ENCODE peak calls at places on chromosomes 4 and X, in eight cellular contexts. M, U, C, V, X, G, B and Q are unnamed samples.

GRCh38 chrX:57074458-57074857 is 46.9 kb downstream of the SPIN2B start:
- DNase-seq in M (no peak), U (no peak), C (no peak), V (no peak), X (no peak), G (no peak), B (no peak), Q (no peak)

GRCh38 chr4:81723927-81724587 is 252.3 kb upstream of the RASGEF1B start:
- DNase-seq in M (no peak), U (no peak), C (no peak), V (no peak), X (no peak), G (no peak), B (peak; percentile 48), Q (peak; percentile 17)

GRCh38 chr4:90317785-90318184 is 190.6 kb downstream of the CCSER1 start:
- DNase-seq in M (no peak), U (peak; percentile 88), C (no peak), V (no peak), X (no peak), G (no peak), B (peak; percentile 63), Q (peak; percentile 93)

GRCh38 chr4:159400782-159401712 is 298.2 kb downstream of the RAPGEF2 start:
- DNase-seq in M (no peak), U (no peak), C (peak; percentile 62), V (no peak), X (no peak), G (no peak), B (no peak), Q (peak; percentile 47)

GRCh38 chr4:71141125-71141524 is 147.7 kb downstream of the DCK start:
- DNase-seq in M (no peak), U (no peak), C (no peak), V (no peak), X (no peak), G (no peak), B (no peak), Q (peak; percentile 3)

GRCh38 chr4:165175879-165176278 is 31.5 kb upstream of the KLHL2 start:
- DNase-seq in M (no peak), U (no peak), C (no peak), V (no peak), X (no peak), G (no peak), B (peak; percentile 53), Q (peak; percentile 7)

GRCh38 chrX:140343226-140343873 is 161.5 kb downstream of the SOX3 start:
- DNase-seq in M (no peak), U (peak; percentile 19), C (no peak), V (no peak), X (no peak), G (no peak), B (peak; percentile 69), Q (no peak)

GRCh38 chrX:23803931-23804381 is 21.0 kb downstream of the SAT1 start:
- DNase-seq in M (no peak), U (peak; percentile 61), C (no peak), V (no peak), X (peak; percentile 23), G (no peak), B (peak; percentile 90), Q (peak; percentile 94)

GRCh38 chr4:93132631-93133030 is 695.9 kb upstream of the ATOH1 start:
- DNase-seq in M (no peak), U (no peak), C (no peak), V (no peak), X (no peak), G (no peak), B (no peak), Q (no peak)

GRCh38 chr4:183375156-183375555 is 52.9 kb upstream of the CLDN24 start:
- DNase-seq in M (no peak), U (no peak), C (no peak), V (no peak), X (no peak), G (no peak), B (no peak), Q (no peak)

GRCh38 chr4:53816561-53816960 is 225.3 kb upstream of the LNX1 start:
- DNase-seq in M (no peak), U (no peak), C (no peak), V (no peak), X (no peak), G (no peak), B (no peak), Q (no peak)

GRCh38 chr4:181807771-181808170 is 435.4 kb upstream of the TENM3 start:
- DNase-seq in M (no peak), U (peak; percentile 52), C (no peak), V (no peak), X (no peak), G (no peak), B (no peak), Q (no peak)

GRCh38 chr4:85102606-85103005 is 136.1 kb upstream of the WDFY3 start:
- DNase-seq in M (no peak), U (no peak), C (no peak), V (no peak), X (no peak), G (no peak), B (no peak), Q (no peak)

GRCh38 chr4:57064811-57065711 is 45.1 kb downstream of the IGFBP7 start:
- DNase-seq in M (no peak), U (peak; percentile 89), C (no peak), V (no peak), X (peak; percentile 78), G (no peak), B (peak; percentile 64), Q (peak; percentile 91)

GRCh38 chr4:74056858-74057562 is 18.5 kb upstream of the CXCL3 start:
- DNase-seq in M (no peak), U (peak; percentile 77), C (no peak), V (no peak), X (no peak), G (no peak), B (no peak), Q (peak; percentile 87)

GRCh38 chr4:109298279-109299010 is 4.0 kb downstream of the COL25A1 start:
- DNase-seq in M (peak; percentile 3), U (no peak), C (no peak), V (no peak), X (no peak), G (no peak), B (peak; percentile 41), Q (peak; percentile 15)